ENCODE peak calls at places on chromosome 18, in nine cellular contexts. W is activated CD4-positive, alpha-beta T cell treated with anti-CD3 and anti-CD28 coated beads for 24 hours; K is small intestine; J is Peyer's patch; B is H7; Z is foreskin melanocyte; F is skeletal muscle cell; P is omental fat pad; A is HEK293T. L is an unnamed sample.

GRCh38 chr18:69636529-69637301 is 236.0 kb downstream of the DOK6 start:
- DNase-seq in Z (no peak), B (peak), F (no peak), W (peak), K (no peak), P (no peak), J (no peak), A (no peak), L (no peak)

GRCh38 chr18:79621501-79621900 is 58.1 kb upstream of the CTDP1 start:
- DNase-seq in K (no peak), A (no peak), P (no peak), F (no peak), B (no peak), J (no peak), Z (no peak), W (no peak), L (no peak)

GRCh38 chr18:44107187-44107586 is 573.5 kb upstream of the SETBP1 start:
- DNase-seq in A (no peak), B (no peak), J (no peak), W (no peak), F (peak), K (no peak), P (no peak), Z (no peak), L (no peak)

GRCh38 chr18:8808001-8808400 is 102.6 kb downstream of the MTCL1 start:
- DNase-seq in P (no peak), A (no peak), Z (no peak), F (no peak), W (no peak), B (no peak), J (no peak), K (no peak), L (no peak)

GRCh38 chr18:54163458-54163857 is 61.0 kb downstream of the MBD2 start:
- DNase-seq in K (no peak), J (no peak), F (no peak), B (no peak), P (no peak), Z (no peak), W (no peak), A (no peak), L (no peak)

GRCh38 chr18:79923896-79924585 is 27.4 kb downstream of the SLC66A2 start:
- DNase-seq in Z (no peak), B (no peak), P (peak), A (no peak), K (no peak), W (no peak), J (no peak), F (no peak), L (no peak)

GRCh38 chr18:7789853-7790552 is 222.9 kb downstream of the PTPRM start:
- DNase-seq in P (no peak), W (no peak), B (peak), A (peak), K (peak), J (no peak), F (no peak), Z (peak), L (peak)

GRCh38 chr18:21632393-21632792 is 20.3 kb downstream of the SNRPD1 start:
- DNase-seq in J (no peak), Z (no peak), F (no peak), A (no peak), B (no peak), K (no peak), W (no peak), P (no peak), L (no peak)

GRCh38 chr18:3061581-3062416 is 48.9 kb upstream of the LPIN2 start:
- DNase-seq in A (no peak), Z (no peak), W (peak), B (no peak), J (no peak), P (no peak), F (no peak), K (no peak), L (no peak)

GRCh38 chr18:9825571-9826073 is 60.2 kb upstream of the TXNDC2 start:
- DNase-seq in F (peak), K (peak), A (no peak), P (no peak), Z (peak), J (no peak), W (no peak), B (no peak), L (no peak)

GRCh38 chr18:76572517-76573247 is 77.6 kb upstream of the ZNF516 start:
- DNase-seq in Z (no peak), F (no peak), P (no peak), J (no peak), W (no peak), K (no peak), A (no peak), B (no peak), L (no peak)

GRCh38 chr18:36756262-36756661 is 72.5 kb downstream of the TPGS2 start:
- DNase-seq in B (no peak), F (no peak), P (no peak), Z (no peak), W (no peak), A (no peak), J (no peak), K (peak), L (no peak)